ENCODE peak calls at places on chromosomes 7 and 10, in four cellular contexts. Y is K562, Z is GM12878, E is IMR-90. W is an unnamed sample.

GRCh38 chr7:1531263-1531978 is 919 bp downstream of the MAFK start:
- DNase-seq in E (peak), Y (peak), Z (no peak), W (peak)

GRCh38 chr7:101220295-101220694 is 2.3 kb downstream of the ZNHIT1 start:
- DNase-seq in Y (no peak), Z (no peak), E (no peak), W (no peak)

GRCh38 chr7:126720232-126720631 is 532.5 kb downstream of the GRM8 start:
- DNase-seq in Y (no peak), E (no peak), Z (no peak), W (no peak)

GRCh38 chr10:5550250-5550545 is 25.4 kb downstream of the CALML3 start:
- DNase-seq in Y (peak), Z (no peak), E (no peak), W (no peak)

GRCh38 chr7:143148050-143148449 is 16.2 kb downstream of the PIP start:
- DNase-seq in E (no peak), Y (no peak), Z (no peak), W (no peak)

GRCh38 chr7:101913876-101914275 is 96.5 kb downstream of the CUX1 start:
- DNase-seq in Z (no peak), Y (peak), E (peak), W (no peak)

GRCh38 chr7:110940756-110941155 is 150.2 kb upstream of the LRRN3 start:
- DNase-seq in E (peak), Z (no peak), Y (no peak), W (no peak)

GRCh38 chr7:28490831-28491230 is 78.5 kb downstream of the CREB5 start:
- DNase-seq in Y (no peak), Z (no peak), E (no peak), W (no peak)

GRCh38 chr10:49803988-49804387 is 41.9 kb upstream of the OGDHL start:
- DNase-seq in Z (no peak), E (no peak), Y (no peak), W (no peak)

GRCh38 chr7:71801996-71802395 is 610.1 kb downstream of the CALN1 start:
- DNase-seq in Y (no peak), Z (no peak), E (no peak), W (no peak)

GRCh38 chr7:7595451-7595850 is 28.8 kb downstream of the MIOS start:
- DNase-seq in Y (peak), Z (no peak), E (peak), W (peak)

GRCh38 chr7:75072978-75073282 is 672 bp downstream of the RCC1L start:
- DNase-seq in E (no peak), Y (no peak), Z (no peak), W (peak)

GRCh38 chr7:41955475-41956243 is 252.8 kb upstream of the INHBA start:
- DNase-seq in E (peak), Y (no peak), Z (no peak), W (peak)

GRCh38 chr10:113709221-113709838 is 29.6 kb downstream of the CASP7 start:
- DNase-seq in Z (no peak), E (peak), Y (no peak), W (peak)

GRCh38 chr7:105473163-105473562 is 48.9 kb downstream of the PUS7 start:
- DNase-seq in Z (no peak), E (peak), Y (no peak), W (no peak)

GRCh38 chr7:256461-256940 is 33.5 kb upstream of the FOXL3 start:
- DNase-seq in Z (no peak), Y (no peak), E (no peak), W (no peak)

GRCh38 chr10:6275022-6275997 is 72.6 kb downstream of the PFKFB3 start:
- DNase-seq in E (peak), Z (peak), Y (peak), W (peak)

GRCh38 chr7:137999496-138000080 is 2.3 kb downstream of the CREB3L2 start:
- DNase-seq in Y (no peak), Z (no peak), E (no peak), W (peak)

GRCh38 chr10:15265558-15265957 is 97.1 kb upstream of the NMT2 start:
- DNase-seq in Z (no peak), E (no peak), Y (no peak), W (no peak)

GRCh38 chr7:2399848-2400587 is 3.4 kb upstream of the CHST12 start:
- DNase-seq in Z (no peak), E (peak), Y (peak), W (peak)

GRCh38 chr10:102644646-102645387 is 538 bp downstream of the TRIM8 start:
- DNase-seq in Y (no peak), E (peak), Z (no peak), W (peak)

GRCh38 chr10:78319371-78319770 is 285.7 kb downstream of the RPS24 start:
- DNase-seq in Y (no peak), E (no peak), Z (no peak), W (no peak)

GRCh38 chr7:97865104-97865503 is 7.1 kb downstream of the ASNS start:
- DNase-seq in Z (no peak), Y (no peak), E (no peak), W (no peak)

GRCh38 chr7:2355079-2356008 is 717 bp downstream of the EIF3B start:
- DNase-seq in Z (no peak), E (no peak), Y (peak), W (peak)

GRCh38 chr10:133198621-133199487 is 31.2 kb upstream of the UTF1 start:
- DNase-seq in Y (no peak), Z (no peak), E (no peak), W (no peak)
- TF ChIP-seq FOS in Y (no peak), Z (no peak), E (no peak), W (no peak)

DNA sequence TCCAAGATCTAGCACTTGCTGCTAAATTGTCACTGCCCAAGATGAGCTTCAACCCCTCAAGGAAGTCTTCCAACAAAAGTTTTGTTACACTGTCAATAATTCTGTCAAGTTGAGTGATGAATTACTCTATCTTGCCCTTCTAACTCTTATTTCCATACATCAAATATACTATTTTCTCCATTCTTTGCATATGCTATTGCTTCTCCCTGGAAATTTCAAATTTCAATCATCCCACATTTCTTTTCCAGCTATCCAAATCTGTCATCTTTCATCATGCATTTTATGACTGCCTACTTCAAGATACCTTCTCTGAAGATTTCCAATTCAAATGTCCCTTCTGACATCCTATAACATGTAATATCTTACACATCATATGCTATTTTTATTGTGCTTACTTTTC is 175.2 kb upstream of the KCND2 start:
- DNase-seq in E (no peak), Y (no peak), Z (no peak), W (no peak)
- TF ChIP-seq FOS in E (no peak), Y (no peak), Z (no peak), W (no peak)

DNA sequence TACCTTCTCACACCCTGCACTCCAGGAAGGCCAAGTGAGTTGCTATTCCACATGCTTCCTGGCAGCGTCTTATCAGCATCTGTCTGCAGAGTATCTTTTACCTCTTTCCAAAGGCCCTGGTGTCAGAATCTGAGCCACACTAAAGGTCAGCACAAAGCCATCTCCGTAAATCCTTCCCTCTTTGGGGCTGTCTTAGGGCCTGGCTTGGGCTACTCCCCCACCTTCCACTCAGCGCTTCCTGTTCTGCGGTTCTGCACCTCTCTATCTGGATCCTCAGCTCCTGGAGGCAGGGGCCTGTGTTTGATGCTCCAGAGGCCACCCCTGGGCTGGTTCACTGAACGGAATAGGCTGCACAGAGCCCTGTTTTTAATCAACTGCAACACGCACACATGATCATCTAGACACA is 334.8 kb upstream of the GALNT17 start:
- DNase-seq in Z (no peak), Y (no peak), E (no peak), W (no peak)
- TF ChIP-seq FOS in Z (no peak), Y (no peak), E (no peak), W (no peak)

GRCh38 chr10:72329290-72330058 is 25.2 kb downstream of the DNAJB12 start:
- DNase-seq in Z (no peak), E (no peak), Y (no peak), W (no peak)

GRCh38 chr10:72333111-72334012 is 21.4 kb downstream of the DNAJB12 start:
- DNase-seq in Y (no peak), Z (no peak), E (no peak), W (peak)

GRCh38 chr10:72332423-72333110 is 22.2 kb downstream of the DNAJB12 start:
- DNase-seq in Y (no peak), Z (no peak), E (no peak), W (no peak)

GRCh38 chr10:72330059-72330426 is 24.7 kb downstream of the DNAJB12 start:
- DNase-seq in E (no peak), Y (no peak), Z (no peak), W (no peak)

DNA sequence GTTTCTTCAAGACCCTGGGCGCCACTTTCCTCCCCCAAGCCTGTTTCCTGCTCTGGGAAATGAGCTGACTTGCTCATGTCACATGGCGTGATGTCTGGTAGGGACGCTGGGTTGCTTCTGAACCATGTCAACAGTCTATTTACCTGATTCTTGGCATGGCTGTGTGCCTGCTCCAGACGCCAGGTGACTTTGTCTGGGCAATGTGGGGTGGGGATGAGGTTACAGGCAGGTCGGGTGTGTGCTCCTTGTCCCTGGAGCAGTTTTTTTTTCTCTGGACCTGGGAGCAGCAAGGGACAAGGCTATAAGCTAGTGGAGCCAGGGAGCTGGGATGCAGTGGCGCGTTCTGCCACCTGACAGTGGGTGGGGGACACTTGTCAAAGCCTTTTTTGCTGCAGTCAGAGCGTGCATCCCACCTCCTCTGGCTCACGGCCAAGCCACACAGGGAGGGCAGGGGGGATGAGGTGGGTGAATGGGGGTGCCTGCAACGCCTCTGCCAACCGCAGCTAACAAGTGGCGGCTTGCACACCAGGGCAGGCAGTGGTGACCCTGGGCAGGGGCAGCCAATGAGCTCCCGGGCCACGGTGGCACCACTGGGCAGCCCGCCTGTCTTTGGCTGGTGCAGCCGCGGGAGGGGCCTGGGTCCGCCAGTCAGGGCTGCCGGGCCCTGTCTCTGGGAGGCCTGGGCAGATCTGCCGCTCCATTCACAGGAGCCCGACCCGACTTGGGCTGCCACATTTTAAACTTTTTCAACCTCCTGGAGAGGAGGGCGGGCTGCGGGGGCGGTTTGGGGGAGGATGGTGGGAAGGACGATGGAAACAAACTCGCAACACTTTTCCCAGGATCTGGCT is 22.9 kb downstream of the DNAJB12 start:
- DNase-seq in E (peak), Z (peak), Y (no peak), W (peak)
- TF ChIP-seq FOS in E (no peak), Z (no peak), Y (no peak), W (no peak)

DNA sequence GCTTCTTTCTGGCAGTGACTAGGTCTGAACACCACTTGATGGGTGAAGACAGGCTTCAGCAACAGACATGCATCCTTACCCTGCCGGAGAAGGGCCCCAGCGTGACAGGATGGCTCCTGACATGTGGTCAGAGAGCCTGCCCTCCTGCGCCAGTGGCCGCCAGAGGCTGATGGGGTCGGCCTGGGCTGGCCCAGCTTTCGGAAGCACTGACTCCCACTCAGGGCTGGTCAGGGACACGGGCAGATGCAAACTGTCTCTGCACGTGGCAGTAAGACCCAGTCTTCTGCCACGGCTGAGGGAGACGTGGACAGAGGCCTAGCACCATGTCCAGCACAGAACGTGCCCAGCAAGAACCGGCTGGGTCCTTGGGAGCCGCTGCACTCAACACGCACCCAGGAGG is 10.2 kb downstream of the TUBGCP2 start:
- DNase-seq in E (no peak), Z (no peak), Y (no peak), W (no peak)
- TF ChIP-seq FOS in E (no peak), Z (no peak), Y (no peak), W (no peak)

DNA sequence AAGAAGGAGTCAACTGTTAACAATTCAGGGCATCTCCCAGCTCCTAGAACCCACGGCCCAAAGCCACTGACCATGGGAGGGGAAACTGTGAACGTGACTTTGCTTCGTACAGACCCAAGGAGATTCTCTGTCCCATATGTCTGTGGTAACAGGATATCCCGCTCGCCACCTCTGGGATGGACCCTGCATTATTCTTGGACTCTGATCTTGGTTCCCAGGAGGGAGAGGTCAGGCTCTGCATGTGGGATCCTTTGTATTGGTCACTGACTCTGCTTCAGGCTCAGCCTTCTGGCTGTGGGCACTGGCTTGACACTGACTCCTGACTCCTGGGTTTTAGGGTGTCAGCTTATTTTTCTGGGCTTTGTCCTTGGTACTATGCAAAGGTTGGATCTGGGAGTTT is 13.5 kb upstream of the MBL2 start:
- DNase-seq in Y (no peak), Z (no peak), E (no peak), W (no peak)
- TF ChIP-seq FOS in Y (no peak), Z (no peak), E (no peak), W (no peak)

GRCh38 chr10:73219384-73219783 is 27.7 kb downstream of the DNAJC9 start:
- DNase-seq in Y (no peak), E (no peak), Z (no peak), W (no peak)

GRCh38 chr10:73220989-73221388 is 26.1 kb downstream of the DNAJC9 start:
- DNase-seq in Y (no peak), Z (no peak), E (no peak), W (no peak)

GRCh38 chr10:73218466-73219191 is 28.4 kb downstream of the DNAJC9 start:
- DNase-seq in Z (no peak), Y (peak), E (peak), W (peak)

GRCh38 chr10:73215749-73216148 is 31.3 kb downstream of the DNAJC9 start:
- DNase-seq in Z (no peak), E (no peak), Y (no peak), W (no peak)

DNA sequence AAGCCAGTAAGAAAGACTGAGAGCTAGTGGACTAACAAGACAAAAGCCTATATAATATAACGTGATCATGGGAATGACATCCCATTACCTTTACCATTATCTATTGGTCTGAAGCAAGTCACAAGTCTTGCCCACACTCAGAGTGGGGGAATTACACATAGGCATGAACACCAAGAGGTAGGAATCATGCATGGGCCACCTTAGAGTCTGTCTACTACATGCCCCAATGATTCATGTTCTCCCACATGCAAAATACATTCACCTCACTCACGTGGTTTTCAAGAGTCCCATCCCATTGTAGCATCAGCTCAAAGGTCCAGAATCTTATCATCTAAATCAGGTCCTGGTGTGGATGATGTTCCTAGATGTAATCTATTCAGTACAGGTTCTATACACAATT is 29.4 kb downstream of the DNAJC9 start:
- DNase-seq in E (no peak), Y (no peak), Z (no peak), W (no peak)
- TF ChIP-seq FOS in E (no peak), Y (no peak), Z (no peak), W (no peak)

GRCh38 chr10:24952146-24952700 is at the start of gene PRTFDC1:
- DNase-seq in E (no peak), Z (no peak), Y (peak), W (peak)
- TF ChIP-seq FOS in E (no peak), Z (no peak), Y (no peak), W (no peak)